ENCODE peak calls at places on chromosomes 6 and 20, in seven cellular contexts. One of them, this sample, is unnamed. For H3K4me1, the result is how much of the 10 kb centered on the place peaks cover.

GRCh38 chr6:34360556-34360955 is 31.9 kb downstream of the NUDT3 start:
- DNase-seq in SK-N-SH: no peak
- DNase-seq in hepatocyte: no peak
- DNase-seq in heart right ventricle: no peak
- DNase-seq in mesendoderm: no peak
- DNase-seq in pancreas: no peak
- DNase-seq in GM23338: no peak
- DNase-seq in this sample: no peak

GRCh38 chr20:19995220-19995863 is 21.8 kb upstream of the NAA20 start:
- DNase-seq in SK-N-SH: peak
- DNase-seq in hepatocyte: peak
- DNase-seq in heart right ventricle: peak
- DNase-seq in mesendoderm: peak
- DNase-seq in pancreas: no peak
- DNase-seq in GM23338: peak
- DNase-seq in this sample: no peak

GRCh38 chr6:45728674-45729073 is 287.0 kb downstream of the CLIC5 start:
- DNase-seq in SK-N-SH: no peak
- DNase-seq in hepatocyte: no peak
- DNase-seq in heart right ventricle: no peak
- DNase-seq in mesendoderm: no peak
- DNase-seq in pancreas: no peak
- DNase-seq in GM23338: no peak
- DNase-seq in this sample: no peak

GRCh38 chr6:170237999-170238740 is 52.7 kb downstream of the DLL1 start:
- DNase-seq in SK-N-SH: no peak
- DNase-seq in hepatocyte: no peak
- DNase-seq in heart right ventricle: no peak
- DNase-seq in mesendoderm: no peak
- DNase-seq in pancreas: no peak
- DNase-seq in GM23338: no peak
- DNase-seq in this sample: no peak

GRCh38 chr6:137880633-137881521 is 13.8 kb downstream of the TNFAIP3 start:
- DNase-seq in SK-N-SH: no peak
- DNase-seq in hepatocyte: no peak
- DNase-seq in heart right ventricle: no peak
- DNase-seq in mesendoderm: no peak
- DNase-seq in pancreas: no peak
- DNase-seq in GM23338: no peak
- DNase-seq in this sample: no peak

GRCh38 chr6:170098428-170099170 is 192.3 kb downstream of the DLL1 start:
- DNase-seq in SK-N-SH: no peak
- DNase-seq in hepatocyte: no peak
- DNase-seq in heart right ventricle: peak
- DNase-seq in mesendoderm: no peak
- DNase-seq in pancreas: peak
- DNase-seq in GM23338: no peak
- DNase-seq in this sample: peak

GRCh38 chr6:57104350-57104749 is 14.4 kb downstream of the ZNF451 start:
- DNase-seq in SK-N-SH: no peak
- DNase-seq in hepatocyte: no peak
- DNase-seq in heart right ventricle: no peak
- DNase-seq in mesendoderm: no peak
- DNase-seq in pancreas: no peak
- DNase-seq in GM23338: no peak
- DNase-seq in this sample: no peak

GRCh38 chr20:45087814-45088213 is 13.1 kb downstream of the KCNS1 start:
- DNase-seq in SK-N-SH: no peak
- DNase-seq in hepatocyte: no peak
- DNase-seq in heart right ventricle: no peak
- DNase-seq in mesendoderm: no peak
- DNase-seq in pancreas: no peak
- DNase-seq in GM23338: no peak
- DNase-seq in this sample: no peak

GRCh38 chr6:34053721-34054120 is 92.2 kb downstream of the GRM4 start:
- DNase-seq in SK-N-SH: no peak
- DNase-seq in hepatocyte: no peak
- DNase-seq in heart right ventricle: no peak
- DNase-seq in mesendoderm: peak
- DNase-seq in pancreas: no peak
- DNase-seq in GM23338: peak
- DNase-seq in this sample: no peak

GRCh38 chr6:37624606-37625574 is 72.8 kb downstream of the MDGA1 start:
- DNase-seq in SK-N-SH: peak
- DNase-seq in hepatocyte: no peak
- DNase-seq in heart right ventricle: peak
- DNase-seq in mesendoderm: no peak
- DNase-seq in pancreas: peak
- DNase-seq in GM23338: peak
- DNase-seq in this sample: peak

GRCh38 chr6:108831104-108831503 is 17.1 kb upstream of the ARMC2 start:
- DNase-seq in SK-N-SH: peak
- DNase-seq in hepatocyte: peak
- DNase-seq in heart right ventricle: no peak
- DNase-seq in mesendoderm: no peak
- DNase-seq in pancreas: no peak
- DNase-seq in GM23338: no peak
- DNase-seq in this sample: no peak

GRCh38 chr20:57844626-57845596 is 135.1 kb upstream of the PMEPA1 start:
- DNase-seq in SK-N-SH: no peak
- DNase-seq in hepatocyte: no peak
- DNase-seq in heart right ventricle: no peak
- DNase-seq in mesendoderm: peak
- DNase-seq in pancreas: peak
- DNase-seq in GM23338: no peak
- DNase-seq in this sample: no peak

GRCh38 chr20:38291582-38291918 is 12.4 kb upstream of the BPI start:
- DNase-seq in SK-N-SH: no peak
- DNase-seq in hepatocyte: no peak
- DNase-seq in heart right ventricle: no peak
- DNase-seq in mesendoderm: no peak
- DNase-seq in pancreas: no peak
- DNase-seq in GM23338: no peak
- DNase-seq in this sample: no peak

GRCh38 chr6:105755885-105756284 is 330.3 kb upstream of the PRDM1 start:
- DNase-seq in SK-N-SH: no peak
- DNase-seq in hepatocyte: no peak
- DNase-seq in heart right ventricle: no peak
- DNase-seq in mesendoderm: no peak
- DNase-seq in pancreas: no peak
- DNase-seq in GM23338: no peak
- DNase-seq in this sample: no peak

GRCh38 chr6:29909995-29910394 is 32.3 kb upstream of the HLA-A start:
- DNase-seq in SK-N-SH: no peak
- DNase-seq in hepatocyte: no peak
- DNase-seq in heart right ventricle: no peak
- DNase-seq in mesendoderm: no peak
- DNase-seq in pancreas: no peak
- DNase-seq in GM23338: no peak
- DNase-seq in this sample: no peak

GRCh38 chr6:52718535-52718934 is 44.7 kb downstream of the GSTA2 start:
- DNase-seq in SK-N-SH: no peak
- DNase-seq in hepatocyte: no peak
- DNase-seq in heart right ventricle: no peak
- DNase-seq in mesendoderm: no peak
- DNase-seq in pancreas: no peak
- DNase-seq in GM23338: no peak
- DNase-seq in this sample: no peak

GRCh38 chr6:168190646-168191443 is 111.8 kb upstream of the FRMD1 start:
- DNase-seq in SK-N-SH: no peak
- DNase-seq in hepatocyte: no peak
- DNase-seq in heart right ventricle: no peak
- DNase-seq in mesendoderm: no peak
- DNase-seq in pancreas: no peak
- DNase-seq in GM23338: no peak
- DNase-seq in this sample: no peak

GRCh38 chr6:79421707-79422484 is 115.3 kb downstream of the LCA5 start:
- DNase-seq in SK-N-SH: peak
- DNase-seq in hepatocyte: peak
- DNase-seq in heart right ventricle: peak
- DNase-seq in mesendoderm: no peak
- DNase-seq in pancreas: peak
- DNase-seq in GM23338: no peak
- DNase-seq in this sample: no peak

GRCh38 chr6:141580988-141581387 is 551.7 kb upstream of the GJE1 start:
- DNase-seq in SK-N-SH: no peak
- DNase-seq in hepatocyte: no peak
- DNase-seq in heart right ventricle: no peak
- DNase-seq in mesendoderm: peak
- DNase-seq in pancreas: no peak
- DNase-seq in GM23338: no peak
- DNase-seq in this sample: no peak

GRCh38 chr6:66086532-66086931 is 379.5 kb upstream of the EYS start:
- DNase-seq in SK-N-SH: no peak
- DNase-seq in hepatocyte: no peak
- DNase-seq in heart right ventricle: no peak
- DNase-seq in mesendoderm: no peak
- DNase-seq in pancreas: no peak
- DNase-seq in GM23338: no peak
- DNase-seq in this sample: no peak

GRCh38 chr6:68639826-68640505 is 4.9 kb downstream of the ADGRB3 start:
- DNase-seq in SK-N-SH: no peak
- DNase-seq in hepatocyte: no peak
- DNase-seq in heart right ventricle: no peak
- DNase-seq in mesendoderm: peak
- DNase-seq in pancreas: no peak
- DNase-seq in GM23338: peak
- DNase-seq in this sample: no peak
- H3K4me3 ChIP-seq in SK-N-SH: no peak
- H3K4me3 ChIP-seq in hepatocyte: peak
- H3K4me3 ChIP-seq in heart right ventricle: peak
- H3K4me3 ChIP-seq in mesendoderm: peak
- H3K4me3 ChIP-seq in pancreas: peak
- H3K4me3 ChIP-seq in GM23338: peak
- H3K4me3 ChIP-seq in this sample: peak

DNA sequence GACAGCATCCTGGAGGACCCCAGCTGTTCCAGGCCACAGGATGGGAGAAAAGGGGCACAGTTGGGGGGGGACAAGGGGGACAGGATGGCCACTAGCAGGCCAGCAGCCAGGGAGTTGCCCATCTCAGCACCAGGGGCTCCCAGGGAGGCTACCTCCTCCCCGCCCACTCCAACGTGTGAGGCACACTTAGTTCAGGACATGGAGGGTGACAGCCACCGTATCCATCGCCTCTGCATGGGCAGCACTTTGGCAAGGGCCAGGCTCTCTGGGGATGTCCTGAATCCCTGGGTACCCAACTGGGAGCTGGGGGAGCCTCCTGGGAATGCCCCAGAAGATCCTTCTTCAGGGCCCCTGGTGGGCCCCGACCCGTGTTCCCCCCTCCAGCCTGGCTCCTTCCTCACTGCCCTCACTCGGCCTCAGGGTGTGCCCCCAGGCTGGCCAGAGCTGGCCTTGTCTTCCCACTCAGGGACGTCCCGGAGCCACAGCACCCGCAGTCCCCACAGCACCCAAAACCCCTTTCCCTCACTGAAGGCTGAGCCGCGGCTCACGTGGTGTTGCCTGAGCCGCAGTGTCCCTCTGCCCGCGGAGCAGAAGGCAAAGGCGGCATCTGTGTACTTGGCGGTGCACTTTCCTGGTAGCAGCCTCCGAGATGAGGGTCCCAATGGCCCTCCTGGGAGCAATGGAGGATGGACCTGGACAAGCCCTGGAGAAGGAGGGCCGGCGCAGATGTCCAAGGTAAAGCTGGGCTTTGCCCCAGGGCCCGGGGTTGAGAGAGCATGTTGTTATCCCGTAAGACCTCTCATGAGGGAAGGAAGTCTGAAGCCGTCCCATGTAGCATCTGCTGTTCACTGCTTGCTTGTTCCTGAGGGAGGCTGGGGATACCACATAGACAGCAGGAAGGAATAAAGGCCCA is 30.7 kb downstream of the ZNF831 start:
- DNase-seq in SK-N-SH: no peak
- DNase-seq in hepatocyte: no peak
- DNase-seq in heart right ventricle: no peak
- DNase-seq in mesendoderm: no peak
- DNase-seq in pancreas: no peak
- DNase-seq in GM23338: no peak
- DNase-seq in this sample: no peak
- H3K27ac ChIP-seq in SK-N-SH: no peak
- H3K27ac ChIP-seq in hepatocyte: no peak
- H3K27ac ChIP-seq in heart right ventricle: no peak
- H3K27ac ChIP-seq in mesendoderm: no peak
- H3K27ac ChIP-seq in pancreas: no peak
- H3K27ac ChIP-seq in GM23338: no peak
- H3K27ac ChIP-seq in this sample: no peak

GRCh38 chr20:62766071-62766450 is 30.2 kb upstream of the MRGBP start:
- DNase-seq in SK-N-SH: no peak
- DNase-seq in hepatocyte: no peak
- DNase-seq in heart right ventricle: no peak
- DNase-seq in mesendoderm: no peak
- DNase-seq in pancreas: no peak
- DNase-seq in GM23338: no peak
- DNase-seq in this sample: peak
- H3K4me1 ChIP-seq in SK-N-SH: under half
- H3K4me1 ChIP-seq in hepatocyte: under half
- H3K4me1 ChIP-seq in heart right ventricle: under half
- H3K4me1 ChIP-seq in mesendoderm: under half
- H3K4me1 ChIP-seq in pancreas: under half
- H3K4me1 ChIP-seq in GM23338: under half
- H3K4me1 ChIP-seq in this sample: under half

DNA sequence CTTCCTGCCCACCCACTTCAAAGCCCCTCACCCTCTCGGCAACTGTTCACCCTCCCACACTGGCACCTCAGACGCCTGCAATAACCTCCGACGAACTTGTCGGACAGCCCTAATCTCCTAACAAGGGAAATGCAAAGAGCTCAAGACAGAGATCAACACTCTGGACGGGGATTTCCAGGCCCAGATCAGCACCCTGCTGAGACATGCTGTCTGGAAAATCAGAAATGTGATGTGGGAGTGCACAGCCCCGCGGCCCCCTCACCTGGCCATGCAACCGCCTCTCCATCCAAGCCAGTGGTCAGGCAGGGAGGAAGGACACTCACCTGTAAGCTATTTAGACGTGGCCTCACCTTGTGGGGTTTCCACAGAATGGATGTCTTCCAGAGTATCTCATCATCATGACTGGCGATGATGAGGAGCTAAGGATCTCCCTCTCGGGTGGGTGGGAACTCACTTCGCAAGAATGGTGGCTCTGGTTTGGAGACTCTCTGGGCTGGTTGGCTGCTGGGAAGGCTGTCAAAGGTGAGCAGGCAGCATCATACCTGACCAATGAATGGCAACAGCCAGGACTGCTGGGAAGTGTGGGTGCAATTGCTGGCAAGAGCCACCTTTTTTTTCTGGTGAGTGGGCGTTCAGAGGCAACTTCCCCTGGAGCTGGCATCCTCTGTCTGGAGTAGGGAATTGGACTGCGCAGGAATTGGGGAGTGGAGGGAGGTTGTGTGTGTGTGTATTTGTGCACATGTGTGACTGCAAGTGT is 28.1 kb upstream of the ADTRP start:
- DNase-seq in SK-N-SH: no peak
- DNase-seq in hepatocyte: no peak
- DNase-seq in heart right ventricle: no peak
- DNase-seq in mesendoderm: peak
- DNase-seq in pancreas: no peak
- DNase-seq in GM23338: no peak
- DNase-seq in this sample: no peak
- H3K4me3 ChIP-seq in SK-N-SH: no peak
- H3K4me3 ChIP-seq in hepatocyte: no peak
- H3K4me3 ChIP-seq in heart right ventricle: no peak
- H3K4me3 ChIP-seq in mesendoderm: no peak
- H3K4me3 ChIP-seq in pancreas: no peak
- H3K4me3 ChIP-seq in GM23338: no peak
- H3K4me3 ChIP-seq in this sample: no peak